ENCODE peak calls at places on chromosomes 1 and 21, in six cellular contexts. S is stimulated activated CD4-positive, alpha-beta T cell treated with anti-CD3 and anti-CD28 coated beads, Interleukin-15, amount 100 ng/mL, for 1 hour; I is HTR-8/SVneo; A is activated T-helper 1 cell treated with Interleukin-2 at 50 U/mL for 16 hours; W is WTC11; O is anterior cingulate cortex. J is an unnamed sample.

GRCh38 chr1:59408608-59409007 is 111.7 kb downstream of the FGGY start:
- DNase-seq in S (no peak), I (no peak), A (no peak), W (no peak), O (no peak), J (no peak)

GRCh38 chr1:8026976-8027747 is 1.1 kb upstream of the ERRFI1 start:
- DNase-seq in S (no peak), I (no peak), A (no peak), W (peak), O (no peak), J (no peak)

GRCh38 chr1:24202987-24203386 is 15.9 kb upstream of the IFNLR1 start:
- DNase-seq in S (no peak), I (no peak), A (no peak), W (no peak), O (no peak), J (no peak)

GRCh38 chr1:200245492-200245891 is 164.3 kb downstream of the ZNF281 start:
- DNase-seq in S (no peak), I (no peak), A (no peak), W (no peak), O (no peak), J (no peak)

GRCh38 chr1:210367561-210367960 is 38.9 kb downstream of the HHAT start:
- DNase-seq in S (no peak), I (no peak), A (no peak), W (no peak), O (no peak), J (no peak)

GRCh38 chr1:184919892-184920291 is 54.4 kb downstream of the NIBAN1 start:
- DNase-seq in S (no peak), I (no peak), A (no peak), W (no peak), O (no peak), J (no peak)

GRCh38 chr1:226806988-226807387 is 63.4 kb upstream of the PSEN2 start:
- DNase-seq in S (no peak), I (no peak), A (no peak), W (no peak), O (no peak), J (no peak)

GRCh38 chr1:115838805-115839705 is 1.9 kb downstream of the NHLH2 start:
- DNase-seq in S (no peak), I (no peak), A (no peak), W (peak), O (no peak), J (peak)

GRCh38 chr1:3312894-3313578 is 141.4 kb upstream of the ARHGEF16 start:
- DNase-seq in S (peak), I (peak), A (no peak), W (peak), O (peak), J (no peak)

GRCh38 chr1:152107289-152107983 is 7.8 kb downstream of the TCHH start:
- DNase-seq in S (no peak), I (no peak), A (no peak), W (peak), O (no peak), J (no peak)

GRCh38 chr21:45862544-45863207 is 118.9 kb upstream of the COL6A1 start:
- DNase-seq in S (no peak), I (no peak), A (no peak), W (no peak), O (no peak), J (peak)

GRCh38 chr1:192669174-192669573 is 33.2 kb downstream of the RGS13 start:
- DNase-seq in S (no peak), I (no peak), A (no peak), W (no peak), O (no peak), J (no peak)

GRCh38 chr1:59128784-59129227 is 168.1 kb upstream of the FGGY start:
- DNase-seq in S (no peak), I (peak), A (no peak), W (no peak), O (no peak), J (no peak)

GRCh38 chr21:42124081-42124480 is 53.0 kb downstream of the UMODL1 start:
- DNase-seq in S (no peak), I (no peak), A (no peak), W (no peak), O (no peak), J (no peak)

GRCh38 chr1:30371179-30371788 is 352.1 kb downstream of the MATN1 start:
- DNase-seq in S (no peak), I (no peak), A (no peak), W (no peak), O (no peak), J (no peak)

GRCh38 chr21:45176141-45176540 is 101.8 kb downstream of the ADARB1 start:
- DNase-seq in S (no peak), I (no peak), A (no peak), W (no peak), O (no peak), J (no peak)

GRCh38 chr1:23809751-23810171 is 9.2 kb upstream of the GALE start:
- DNase-seq in S (peak), I (peak), A (peak), W (peak), O (no peak), J (no peak)

GRCh38 chr1:3669421-3669821 is 17.1 kb downstream of the TP73 start:
- DNase-seq in S (no peak), I (no peak), A (no peak), W (peak), O (no peak), J (no peak)

GRCh38 chr1:109208847-109209463 is 4.8 kb upstream of the SARS1 start:
- DNase-seq in S (no peak), I (no peak), A (no peak), W (no peak), O (no peak), J (no peak)

GRCh38 chr1:46300673-46301405 is 2.6 kb downstream of the LRRC41 start:
- DNase-seq in S (no peak), I (no peak), A (no peak), W (no peak), O (no peak), J (no peak)

GRCh38 chr1:76951185-76951584 is 83.9 kb downstream of the ST6GALNAC5 start:
- DNase-seq in S (no peak), I (no peak), A (no peak), W (no peak), O (no peak), J (no peak)

GRCh38 chr1:154154534-154155181 is at the start of gene NUP210L:
- DNase-seq in S (no peak), I (no peak), A (no peak), W (peak), O (no peak), J (no peak)

GRCh38 chr1:7014640-7014930 is 229.3 kb downstream of the CAMTA1 start:
- DNase-seq in S (no peak), I (no peak), A (no peak), W (no peak), O (no peak), J (no peak)

GRCh38 chr1:153942766-153943549 is 3.6 kb downstream of the DENND4B start:
- DNase-seq in S (no peak), I (no peak), A (no peak), W (no peak), O (no peak), J (no peak)

GRCh38 chr1:182662121-182662890 is 22.1 kb downstream of the RGS8 start:
- DNase-seq in S (no peak), I (no peak), A (no peak), W (peak), O (no peak), J (no peak)

GRCh38 chr1:227559926-227560325 is 3.4 kb upstream of the ZNF678 start:
- DNase-seq in S (no peak), I (no peak), A (no peak), W (no peak), O (no peak), J (no peak)

GRCh38 chr1:84103197-84103992 is 40.7 kb upstream of the PRKACB start:
- DNase-seq in S (no peak), I (peak), A (no peak), W (no peak), O (peak), J (no peak)

GRCh38 chr1:37994886-37995566 is 5.2 kb upstream of the SF3A3 start:
- DNase-seq in S (no peak), I (no peak), A (no peak), W (no peak), O (no peak), J (no peak)

GRCh38 chr21:42289926-42290325 is 25.3 kb downstream of the TFF3 start:
- DNase-seq in S (no peak), I (no peak), A (no peak), W (no peak), O (peak), J (no peak)

GRCh38 chr1:215744419-215744818 is 177.3 kb downstream of the KCTD3 start:
- DNase-seq in S (no peak), I (no peak), A (no peak), W (no peak), O (no peak), J (no peak)

GRCh38 chr1:26036756-26037281 is 9.1 kb downstream of the SLC30A2 start:
- DNase-seq in S (no peak), I (no peak), A (no peak), W (no peak), O (no peak), J (no peak)

GRCh38 chr1:40316595-40317393 is at the start of gene COL9A2:
- DNase-seq in S (peak), I (peak), A (peak), W (peak), O (peak), J (no peak)

GRCh38 chr1:39087109-39087834 is 61.1 kb downstream of the NDUFS5 start:
- DNase-seq in S (no peak), I (no peak), A (no peak), W (no peak), O (no peak), J (no peak)

GRCh38 chr1:151837841-151838490 is 1.7 kb downstream of the C2CD4D start:
- DNase-seq in S (no peak), I (no peak), A (no peak), W (no peak), O (no peak), J (no peak)